ENCODE peak calls at places on chromosomes 6 and 20, in five cellular contexts. Q is GM12878, A is sigmoid colon, T is SK-N-SH, O is A549. P is an unnamed sample.

GRCh38 chr6:47780510-47781356 is 1.1 kb upstream of the OPN5 start:
- DNase-seq in T (peak; percentile 23), Q (no peak), A (no peak), O (peak; percentile 33), P (no peak)

GRCh38 chr6:87484491-87484890 is 11.7 kb downstream of the SLC35A1 start:
- DNase-seq in O (no peak), T (no peak), A (no peak), Q (no peak), P (no peak)

GRCh38 chr6:56730663-56731529 is 88.2 kb upstream of the DST start:
- DNase-seq in T (no peak), O (no peak), A (no peak), Q (no peak), P (no peak)

GRCh38 chr6:90393232-90393884 is 96.7 kb upstream of the BACH2 start:
- DNase-seq in T (peak; percentile 61), A (peak; percentile 71), Q (no peak), O (peak; percentile 12), P (no peak)

GRCh38 chr6:3471711-3472110 is 14.9 kb upstream of the SLC22A23 start:
- DNase-seq in T (no peak), O (no peak), Q (no peak), A (no peak), P (no peak)

GRCh38 chr6:101083533-101084172 is 202.5 kb upstream of the ASCC3 start:
- DNase-seq in O (peak; percentile 21), A (no peak), Q (no peak), T (no peak), P (no peak)

GRCh38 chr6:56890683-56891429 is 64.1 kb upstream of the BEND6 start:
- DNase-seq in Q (peak; percentile 92), A (no peak), T (no peak), O (peak; percentile 58), P (no peak)

GRCh38 chr20:34475979-34476736 is 40.1 kb upstream of the DYNLRB1 start:
- DNase-seq in A (no peak), T (peak; percentile 81), O (peak; percentile 40), Q (no peak), P (no peak)

GRCh38 chr6:168035098-168035660 is 37.7 kb downstream of the KIF25 start:
- DNase-seq in Q (no peak), O (peak; percentile 41), T (peak; percentile 90), A (peak; percentile 81), P (peak; percentile 77)

GRCh38 chr6:140192018-140192417 is 817.6 kb upstream of the CITED2 start:
- DNase-seq in T (no peak), Q (no peak), A (no peak), O (no peak), P (no peak)
- H3K9me3 ChIP-seq in T (peaks cover 11% of the 10 kb centered on the region), Q (no peaks in the 10 kb centered on the region), A (no peaks in the 10 kb centered on the region), O (no peaks in the 10 kb centered on the region), P (no peaks in the 10 kb centered on the region)

GRCh38 chr20:2475850-2476741 is 5.5 kb upstream of the SNRPB start:
- DNase-seq in Q (no peak), A (no peak), T (no peak), O (no peak), P (no peak)

GRCh38 chr20:2468581-2469407 is 1.8 kb downstream of the SNRPB start:
- DNase-seq in O (no peak), T (no peak), Q (no peak), A (no peak), P (no peak)

GRCh38 chr20:2467412-2467811 is 3.2 kb downstream of the SNRPB start:
- DNase-seq in Q (no peak), A (no peak), T (no peak), O (no peak), P (no peak)

GRCh38 chr20:2470051-2470431 is 548 bp downstream of the SNRPB start:
- DNase-seq in O (peak; percentile 87), T (peak; percentile 72), Q (peak; percentile 12), A (no peak), P (no peak)

DNA sequence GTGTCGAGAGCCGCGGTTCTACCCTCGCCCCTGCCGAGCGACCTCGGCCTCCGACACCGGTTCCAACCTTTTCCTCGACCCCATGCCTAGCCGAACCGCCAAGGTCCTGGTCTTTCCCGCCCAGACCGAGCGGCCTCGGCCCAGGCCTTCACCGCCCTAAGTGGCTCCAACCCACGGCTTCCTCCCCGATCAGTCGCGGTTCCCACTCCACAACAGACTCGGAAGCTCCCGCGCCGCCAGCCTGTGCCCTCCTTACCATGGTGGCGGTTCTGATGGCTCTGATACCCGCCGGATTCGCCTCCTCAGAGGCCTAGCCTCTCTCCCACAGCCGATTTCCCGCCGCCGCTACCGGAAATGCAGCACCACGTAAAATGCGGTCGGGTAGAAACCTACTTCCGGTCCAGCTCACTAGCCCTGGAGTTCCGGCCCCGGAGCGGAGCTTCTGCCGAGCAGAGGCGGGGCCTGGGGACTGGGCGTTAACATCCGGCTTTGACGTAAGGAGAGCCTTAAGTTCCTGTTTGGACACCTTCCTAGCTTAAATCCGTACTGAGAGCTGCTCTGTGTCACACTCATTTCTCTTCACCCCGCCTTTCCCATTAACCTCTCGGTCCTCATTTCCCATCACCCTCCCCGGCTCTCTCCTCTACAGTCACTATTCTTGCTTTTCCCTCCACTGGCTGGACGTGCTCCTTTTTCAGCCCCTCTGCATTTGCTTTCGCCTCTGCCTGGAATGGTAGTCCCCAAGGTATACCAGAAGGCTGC is at the start of gene SNRPB:
- DNase-seq in T (peak; percentile 92), O (peak; percentile 99), Q (peak; percentile 94), A (peak; percentile 99), P (peak; percentile 98)
- TF ChIP-seq EP300 in T (peak; percentile 51), O (no peak), Q (no peak), A (no peak), P (no peak)

DNA sequence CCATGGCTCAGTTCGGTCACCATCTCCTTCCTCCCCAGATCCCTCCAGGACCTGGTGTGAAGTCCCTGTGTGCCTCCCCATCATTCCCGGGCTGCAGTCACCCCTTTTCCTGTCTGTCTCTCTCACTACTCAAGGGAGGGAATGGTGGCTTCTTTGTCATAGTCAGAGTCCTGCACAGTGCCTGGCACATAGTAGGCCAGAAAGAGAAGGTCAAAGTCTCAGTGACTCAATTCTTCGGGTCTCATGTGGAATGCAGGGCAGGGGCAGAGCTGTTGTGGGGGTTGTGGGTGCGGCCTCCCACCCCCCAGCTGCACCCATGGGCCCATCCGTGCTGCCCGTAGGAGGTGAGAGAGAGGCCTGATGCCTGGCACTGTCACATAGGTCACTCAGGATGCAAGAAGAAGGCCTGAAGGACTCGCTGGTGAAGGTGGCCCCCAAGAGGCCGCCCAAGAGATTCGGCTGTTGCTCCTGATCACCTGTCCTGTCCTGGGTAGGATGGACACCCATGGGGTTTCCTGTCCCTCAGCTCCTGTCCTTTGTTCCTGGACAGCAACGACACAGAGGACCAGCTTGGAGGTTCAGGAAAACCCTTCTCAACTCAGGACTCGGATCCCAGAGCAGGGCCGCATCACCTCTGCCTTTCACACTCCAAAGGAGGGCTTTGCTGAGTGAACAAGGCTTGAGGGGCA is 34.1 kb downstream of the RAB44 start:
- DNase-seq in O (no peak), T (no peak), Q (no peak), A (peak; percentile 27), P (no peak)
- TF ChIP-seq CTCF in O (no peak), T (no peak), Q (no peak), A (no peak), P (no peak)

DNA sequence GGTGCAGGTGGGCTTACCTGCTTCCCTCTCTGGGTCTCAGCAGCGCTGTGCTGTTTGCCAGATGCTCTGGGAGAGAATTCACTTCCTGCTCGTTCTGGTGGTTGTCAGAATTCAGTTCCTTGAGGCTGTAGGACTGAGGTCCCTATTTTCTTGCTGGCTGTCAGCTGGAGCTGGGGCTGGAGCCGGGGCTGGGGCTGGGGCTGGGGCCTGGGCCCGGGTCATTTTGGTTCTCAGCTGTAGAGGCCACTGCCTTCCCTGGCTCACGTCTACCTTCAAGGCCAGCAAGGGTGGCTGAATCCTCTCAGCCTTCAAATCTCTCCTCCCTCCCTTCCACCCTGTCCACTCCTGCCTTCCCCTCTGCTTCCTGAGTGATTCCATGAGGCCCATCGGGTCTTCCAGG is 16.8 kb upstream of the PHACTR3 start:
- DNase-seq in Q (no peak), T (no peak), O (no peak), A (no peak), P (no peak)
- H3K9me3 ChIP-seq in Q (no peaks in the 10 kb centered on the region), T (no peaks in the 10 kb centered on the region), O (peaks cover 5% of the 10 kb centered on the region), A (no peaks in the 10 kb centered on the region), P (peaks cover 6% of the 10 kb centered on the region)

GRCh38 chr6:16761469-16762264 is 407 bp upstream of the ATXN1 start:
- DNase-seq in O (peak; percentile 61), Q (no peak), T (peak; percentile 79), A (peak; percentile 95), P (peak; percentile 95)

GRCh38 chr6:16759181-16759645 is 2.0 kb downstream of the ATXN1 start:
- DNase-seq in A (no peak), O (no peak), Q (no peak), T (no peak), P (no peak)

GRCh38 chr6:16758163-16758975 is 2.9 kb downstream of the ATXN1 start:
- DNase-seq in Q (no peak), T (no peak), A (no peak), O (no peak), P (no peak)

GRCh38 chr6:16760536-16761468 is at the start of gene ATXN1:
- DNase-seq in O (peak; percentile 18), T (peak; percentile 80), Q (no peak), A (peak; percentile 85), P (peak; percentile 78)

DNA sequence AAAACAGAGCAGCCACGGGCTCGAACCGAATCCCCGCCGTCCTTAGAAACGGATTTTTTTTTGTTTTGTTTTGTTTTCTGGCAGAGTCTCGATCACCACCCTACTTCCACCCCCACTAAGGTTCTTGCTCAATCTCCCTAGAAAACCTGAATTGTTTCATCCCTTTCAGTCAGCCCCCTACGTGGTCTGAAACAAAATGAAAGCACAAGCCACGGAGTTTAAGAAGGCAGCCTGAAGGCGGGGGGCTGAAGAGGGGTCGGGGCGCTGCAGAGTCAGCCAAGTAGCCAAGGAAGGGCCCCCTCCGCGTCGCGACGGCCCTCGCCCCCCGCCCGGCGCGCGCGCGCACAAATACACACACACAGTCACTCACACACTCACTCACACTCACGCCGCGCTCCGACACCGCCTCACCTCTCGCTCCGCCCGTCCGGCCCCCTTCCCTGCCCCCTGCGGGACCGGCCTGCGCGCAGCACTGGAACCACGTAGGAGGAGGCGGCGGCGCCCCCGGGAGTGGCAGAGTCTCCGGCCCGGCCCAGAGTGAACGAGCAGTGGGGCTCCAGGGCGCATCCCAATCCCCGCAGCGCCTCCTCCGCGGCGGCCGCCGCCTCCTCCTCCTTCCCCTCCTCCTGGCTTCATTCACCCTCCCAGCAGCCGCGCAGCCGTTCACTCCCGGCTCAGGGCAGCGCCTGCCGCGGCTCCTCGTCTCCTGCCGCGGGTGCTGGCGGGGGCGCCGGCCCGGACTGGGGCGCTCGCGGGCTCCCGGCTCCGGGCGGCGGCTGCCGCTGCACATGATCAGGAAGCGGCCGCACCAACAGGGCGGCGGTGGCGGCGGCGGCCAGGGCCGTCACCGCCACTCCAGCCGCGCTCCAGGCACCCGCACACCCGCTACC is 1.4 kb downstream of the ATXN1 start:
- DNase-seq in Q (no peak), O (peak; percentile 43), A (peak; percentile 97), T (peak; percentile 85), P (peak; percentile 95)
- TF ChIP-seq EP300 in Q (no peak), O (no peak), A (no peak), T (peak; percentile 28), P (no peak)